ENCODE peak calls at places on chromosomes 4 and X, in ten cellular contexts. One of them, this sample, is unnamed.
A peak's percentile ranks its signal among the peaks of the same experiment; 100 is the strongest.

GRCh38 chrX:74506310-74507115 is 85.2 kb downstream of the SLC16A2 start:
- DNase-seq in AG10803: no peak
- DNase-seq in SW480: no peak
- DNase-seq in SJSA1: no peak
- DNase-seq in cardiac septum: no peak
- DNase-seq in progenitor cell of endocrine pancreas: no peak
- DNase-seq in NCI-H2081: no peak
- DNase-seq in SHP77: no peak
- DNase-seq in tibial artery: no peak
- DNase-seq in M059J: no peak
- DNase-seq in this sample: no peak

GRCh38 chr4:3674479-3674851 is 91.7 kb upstream of the ADRA2C start:
- DNase-seq in AG10803: no peak
- DNase-seq in SW480: no peak
- DNase-seq in SJSA1: no peak
- DNase-seq in cardiac septum: peak; percentile 63
- DNase-seq in progenitor cell of endocrine pancreas: no peak
- DNase-seq in NCI-H2081: no peak
- DNase-seq in SHP77: no peak
- DNase-seq in tibial artery: no peak
- DNase-seq in M059J: no peak
- DNase-seq in this sample: no peak

GRCh38 chrX:10582215-10582733 is 38.1 kb downstream of the MID1 start:
- DNase-seq in AG10803: no peak
- DNase-seq in SW480: no peak
- DNase-seq in SJSA1: no peak
- DNase-seq in cardiac septum: no peak
- DNase-seq in progenitor cell of endocrine pancreas: no peak
- DNase-seq in NCI-H2081: no peak
- DNase-seq in SHP77: no peak
- DNase-seq in tibial artery: no peak
- DNase-seq in M059J: peak; percentile 76
- DNase-seq in this sample: no peak

GRCh38 chr4:16516796-16517413 is 290.6 kb upstream of the TAPT1 start:
- DNase-seq in AG10803: peak; percentile 82
- DNase-seq in SW480: peak; percentile 11
- DNase-seq in SJSA1: peak; percentile 35
- DNase-seq in cardiac septum: no peak
- DNase-seq in progenitor cell of endocrine pancreas: no peak
- DNase-seq in NCI-H2081: peak; percentile 45
- DNase-seq in SHP77: no peak
- DNase-seq in tibial artery: peak; percentile 28
- DNase-seq in M059J: peak; percentile 76
- DNase-seq in this sample: peak; percentile 30

GRCh38 chr4:184313058-184313709 is 95.5 kb upstream of the ENPP6 start:
- DNase-seq in AG10803: no peak
- DNase-seq in SW480: no peak
- DNase-seq in SJSA1: no peak
- DNase-seq in cardiac septum: no peak
- DNase-seq in progenitor cell of endocrine pancreas: no peak
- DNase-seq in NCI-H2081: no peak
- DNase-seq in SHP77: no peak
- DNase-seq in tibial artery: no peak
- DNase-seq in M059J: no peak
- DNase-seq in this sample: peak; percentile 1

GRCh38 chr4:4689694-4690440 is 148.0 kb upstream of the STX18 start:
- DNase-seq in AG10803: peak; percentile 59
- DNase-seq in SW480: no peak
- DNase-seq in SJSA1: no peak
- DNase-seq in cardiac septum: no peak
- DNase-seq in progenitor cell of endocrine pancreas: no peak
- DNase-seq in NCI-H2081: no peak
- DNase-seq in SHP77: no peak
- DNase-seq in tibial artery: no peak
- DNase-seq in M059J: no peak
- DNase-seq in this sample: no peak

GRCh38 chr4:46270986-46271596 is 118.8 kb downstream of the GABRA2 start:
- DNase-seq in AG10803: peak; percentile 4
- DNase-seq in SW480: peak; percentile 19
- DNase-seq in SJSA1: no peak
- DNase-seq in cardiac septum: no peak
- DNase-seq in progenitor cell of endocrine pancreas: no peak
- DNase-seq in NCI-H2081: peak; percentile 19
- DNase-seq in SHP77: no peak
- DNase-seq in tibial artery: no peak
- DNase-seq in M059J: peak; percentile 5
- DNase-seq in this sample: peak; percentile 4

GRCh38 chrX:94831364-94831763 is 1157.4 kb downstream of the FAM133A start:
- DNase-seq in AG10803: peak; percentile 2
- DNase-seq in SW480: peak; percentile 13
- DNase-seq in SJSA1: no peak
- DNase-seq in cardiac septum: no peak
- DNase-seq in progenitor cell of endocrine pancreas: no peak
- DNase-seq in NCI-H2081: no peak
- DNase-seq in SHP77: no peak
- DNase-seq in tibial artery: no peak
- DNase-seq in M059J: peak; percentile 1
- DNase-seq in this sample: no peak